ENCODE peak calls at places on chromosomes 3 and 15, in six cellular contexts. D is AG04450, A is lung, J is Peyer's patch, C is NB4, X is transverse colon. P is an unnamed sample.

GRCh38 chr3:197352382-197352781 is 54.0 kb upstream of the DLG1 start:
- DNase-seq in D (no peak), A (no peak), J (no peak), C (no peak), X (peak), P (no peak)

GRCh38 chr3:99875925-99876781 is 58.5 kb downstream of the CMSS1 start:
- DNase-seq in D (no peak), A (peak), J (peak), C (peak), X (peak), P (no peak)

GRCh38 chr15:40047413-40048154 is 8.6 kb upstream of the SRP14 start:
- DNase-seq in D (no peak), A (peak), J (peak), C (peak), X (peak), P (no peak)

GRCh38 chr3:29853841-29854397 is 573.0 kb downstream of the RBMS3 start:
- DNase-seq in D (no peak), A (no peak), J (no peak), C (no peak), X (no peak), P (no peak)

GRCh38 chr3:195068045-195068444 is 202.9 kb downstream of the XXYLT1 start:
- DNase-seq in D (no peak), A (no peak), J (no peak), C (no peak), X (no peak), P (no peak)

GRCh38 chr3:139718415-139718814 is 40.6 kb upstream of the NMNAT3 start:
- DNase-seq in D (no peak), A (no peak), J (no peak), C (no peak), X (peak), P (no peak)

GRCh38 chr3:52434080-52434479 is 10.8 kb downstream of the SEMA3G start:
- DNase-seq in D (no peak), A (no peak), J (no peak), C (no peak), X (no peak), P (no peak)

GRCh38 chr15:65869954-65870871 is 922 bp downstream of the RAB11A start:
- DNase-seq in D (no peak), A (peak), J (peak), C (peak), X (peak), P (no peak)

GRCh38 chr3:46215810-46216414 is 7.8 kb upstream of the CCR1 start:
- DNase-seq in D (peak), A (peak), J (no peak), C (no peak), X (no peak), P (no peak)

GRCh38 chr3:195908439-195909293 is at the start of gene TNK2:
- DNase-seq in D (no peak), A (no peak), J (peak), C (peak), X (peak), P (no peak)

GRCh38 chr15:74535388-74536084 is 5.5 kb upstream of the ARID3B start:
- DNase-seq in D (no peak), A (no peak), J (no peak), C (peak), X (no peak), P (no peak)

GRCh38 chr3:193788189-193788946 is 195.4 kb downstream of the OPA1 start:
- DNase-seq in D (no peak), A (peak), J (peak), C (peak), X (peak), P (no peak)

GRCh38 chr3:128425846-128426127 is 40.9 kb downstream of the DNAJB8 start:
- DNase-seq in D (no peak), A (no peak), J (no peak), C (no peak), X (no peak), P (no peak)

GRCh38 chr15:29121907-29122306 is 147.7 kb downstream of the NSMCE3 start:
- DNase-seq in D (no peak), A (no peak), J (no peak), C (no peak), X (no peak), P (no peak)

DNA sequence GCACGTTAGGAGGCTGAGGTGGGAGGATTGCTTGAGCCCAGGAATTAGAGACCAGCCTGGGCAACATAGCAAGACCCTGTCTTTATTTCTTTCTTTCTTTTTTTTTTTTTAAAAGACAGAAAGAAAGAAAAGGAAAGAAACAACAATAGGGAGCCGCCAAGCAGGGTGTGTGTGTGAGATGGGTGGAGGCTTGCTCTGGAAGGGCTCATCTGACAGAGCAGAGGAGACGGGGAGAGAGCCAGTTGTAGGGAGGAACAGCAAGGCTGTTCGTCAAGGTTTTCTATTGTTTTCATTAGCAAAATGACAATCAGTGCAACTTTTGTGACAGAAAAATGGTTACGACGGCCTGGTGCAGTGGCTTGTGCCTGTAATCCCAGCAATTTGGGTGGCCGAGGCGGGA is 69.3 kb downstream of the CDC25A start:
- DNase-seq in D (no peak), A (no peak), J (no peak), C (no peak), X (no peak), P (no peak)
- H3K4me3 ChIP-seq in D (no peak), A (no peak), J (no peak), C (no peak), X (no peak), P (no peak)

DNA sequence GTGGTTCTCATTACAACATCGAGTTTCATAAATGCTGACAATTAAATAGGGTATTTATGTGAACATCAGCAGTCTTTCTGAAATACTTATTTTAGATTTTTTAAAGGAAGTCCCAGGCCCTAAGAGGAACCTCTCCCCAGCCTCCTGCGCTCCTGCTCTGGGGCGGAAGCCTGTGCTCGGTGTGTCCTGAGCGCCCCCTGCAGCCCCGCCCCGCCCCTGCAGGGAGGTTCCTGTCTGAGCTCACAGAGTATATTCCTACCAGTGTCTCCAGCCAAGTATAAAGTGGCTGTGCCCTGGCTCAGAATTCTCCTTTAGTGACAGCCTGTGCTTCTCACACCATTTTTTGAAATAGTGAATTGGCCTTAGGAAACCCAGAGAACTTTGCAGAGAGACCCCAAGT is 567.9 kb downstream of the GOLGA6L6 start:
- DNase-seq in D (no peak), A (no peak), J (no peak), C (peak), X (no peak), P (no peak)
- TF ChIP-seq CTCF in D (no peak), A (no peak), J (no peak), C (peak), X (no peak), P (no peak)

DNA sequence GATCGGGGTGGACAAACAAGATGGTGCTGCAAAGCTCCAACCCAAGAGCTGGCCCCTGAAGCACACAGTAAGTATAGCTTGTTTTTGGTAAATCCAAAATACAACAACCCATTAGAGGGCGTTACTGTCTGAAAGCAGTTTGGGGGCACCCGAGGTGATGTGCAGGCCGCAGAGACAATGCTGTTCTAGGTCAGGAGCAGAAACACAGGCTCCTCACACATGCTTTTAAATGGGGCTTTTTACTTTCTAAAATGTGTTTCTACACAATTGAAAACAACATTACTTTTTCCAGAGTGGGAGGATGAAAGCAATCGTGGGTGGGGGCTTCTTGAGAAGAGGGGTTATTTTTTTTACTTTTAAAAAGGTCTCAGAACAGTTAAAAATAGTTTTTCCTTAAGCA is 1029.3 kb upstream of the CFAP20DC start:
- DNase-seq in D (no peak), A (no peak), J (no peak), C (no peak), X (no peak), P (no peak)
- H3K4me3 ChIP-seq in D (no peak), A (no peak), J (no peak), C (no peak), X (no peak), P (no peak)

GRCh38 chr3:125587039-125587664 is 8.1 kb downstream of the OSBPL11 start:
- DNase-seq in D (no peak), A (no peak), J (no peak), C (peak), X (no peak), P (no peak)

GRCh38 chr3:125585595-125586223 is 9.6 kb downstream of the OSBPL11 start:
- DNase-seq in D (peak), A (peak), J (peak), C (peak), X (peak), P (no peak)

GRCh38 chr3:125582707-125583106 is 12.6 kb downstream of the OSBPL11 start:
- DNase-seq in D (no peak), A (no peak), J (no peak), C (peak), X (no peak), P (no peak)
- TF ChIP-seq CTCF in D (no peak), A (no peak), J (peak), C (no peak), X (no peak), P (no peak)

GRCh38 chr3:55066406-55067128 is 138.7 kb upstream of the LRTM1 start:
- DNase-seq in D (no peak), A (no peak), J (no peak), C (no peak), X (no peak), P (no peak)
- H3K4me3 ChIP-seq in D (no peak), A (no peak), J (no peak), C (no peak), X (no peak), P (no peak)

GRCh38 chr3:57596495-57597239 is 477 bp downstream of the ARF4 start:
- DNase-seq in D (peak), A (peak), J (peak), C (peak), X (peak), P (peak)
- TF ChIP-seq CTCF in D (no peak), A (no peak), J (no peak), C (no peak), X (no peak), P (no peak)

P was measured in AG04449.